ENCODE peak calls at places on chromosome 10, in six cellular contexts. K, R, A, C, T and E are unnamed samples.

GRCh38 chr10:123782549-123782948 is 109.1 kb downstream of the CPXM2 start:
- DNase-seq in K (no peak), R (no peak), A (no peak), C (no peak), T (no peak), E (no peak)

GRCh38 chr10:28171468-28172235 is 131.2 kb downstream of the MPP7 start:
- DNase-seq in K (peak; percentile 30), R (peak; percentile 73), A (no peak), C (no peak), T (no peak), E (no peak)

GRCh38 chr10:97849491-97850402 is at the start of gene GOLGA7B:
- DNase-seq in K (peak; percentile 7), R (peak; percentile 81), A (peak; percentile 77), C (peak; percentile 24), T (peak; percentile 86), E (peak; percentile 82)

GRCh38 chr10:5692476-5693358 is 8.1 kb downstream of the TASOR2 start:
- DNase-seq in K (peak; percentile 19), R (peak; percentile 83), A (peak; percentile 62), C (peak; percentile 81), T (peak; percentile 78), E (peak; percentile 51)

GRCh38 chr10:5095687-5096086 is 1.5 kb downstream of the AKR1C3 start:
- DNase-seq in K (no peak), R (no peak), A (no peak), C (no peak), T (no peak), E (no peak)

GRCh38 chr10:119611433-119611832 is 14.7 kb upstream of the TIAL1 start:
- DNase-seq in K (no peak), R (no peak), A (no peak), C (no peak), T (no peak), E (no peak)

GRCh38 chr10:18400201-18400910 is 251.0 kb downstream of the NSUN6 start:
- DNase-seq in K (peak; percentile 3), R (peak; percentile 55), A (peak; percentile 32), C (no peak), T (no peak), E (no peak)

GRCh38 chr10:15222511-15222910 is 54.0 kb upstream of the NMT2 start:
- DNase-seq in K (peak; percentile 32), R (no peak), A (no peak), C (no peak), T (no peak), E (no peak)

GRCh38 chr10:130430852-130431704 is 294.9 kb downstream of the GLRX3 start:
- DNase-seq in K (no peak), R (no peak), A (peak; percentile 4), C (no peak), T (peak; percentile 11), E (no peak)

GRCh38 chr10:37671802-37672201 is 185.6 kb downstream of the ZNF248 start:
- DNase-seq in K (no peak), R (no peak), A (no peak), C (no peak), T (no peak), E (no peak)

GRCh38 chr10:119535837-119536507 is 6.5 kb downstream of the RGS10 start:
- DNase-seq in K (no peak), R (no peak), A (no peak), C (no peak), T (no peak), E (no peak)

GRCh38 chr10:71927669-71928592 is 36.3 kb upstream of the CHST3 start:
- DNase-seq in K (peak; percentile 76), R (no peak), A (no peak), C (peak; percentile 67), T (no peak), E (no peak)

GRCh38 chr10:78025685-78026364 is 3.5 kb downstream of the POLR3A start:
- DNase-seq in K (peak; percentile 79), R (no peak), A (no peak), C (no peak), T (no peak), E (no peak)

GRCh38 chr10:7123719-7124118 is 287.1 kb downstream of the SFMBT2 start:
- DNase-seq in K (no peak), R (no peak), A (no peak), C (no peak), T (no peak), E (no peak)

GRCh38 chr10:122140941-122141623 is 130.0 kb upstream of the BTBD16 start:
- DNase-seq in K (peak; percentile 94), R (peak; percentile 68), A (no peak), C (peak; percentile 96), T (no peak), E (no peak)

GRCh38 chr10:63976538-63976937 is 455.3 kb downstream of the REEP3 start:
- DNase-seq in K (peak; percentile 6), R (peak; percentile 75), A (peak; percentile 71), C (peak; percentile 9), T (peak; percentile 75), E (peak; percentile 29)

GRCh38 chr10:16646474-16647059 is 124.9 kb upstream of the C1QL3 start:
- DNase-seq in K (no peak), R (no peak), A (no peak), C (no peak), T (no peak), E (no peak)

GRCh38 chr10:96038476-96039387 is 4.7 kb upstream of the CCNJ start:
- DNase-seq in K (no peak), R (no peak), A (no peak), C (no peak), T (no peak), E (no peak)

GRCh38 chr10:93458821-93459257 is 23.3 kb downstream of the MYOF start:
- DNase-seq in K (peak; percentile 100), R (peak; percentile 99), A (peak; percentile 82), C (peak; percentile 100), T (no peak), E (no peak)

GRCh38 chr10:49123981-49124920 is 8.9 kb upstream of the VSTM4 start:
- DNase-seq in K (no peak), R (no peak), A (no peak), C (no peak), T (no peak), E (no peak)

GRCh38 chr10:80158598-80159127 is 26.1 kb downstream of the PLAC9 start:
- DNase-seq in K (peak; percentile 99), R (peak; percentile 38), A (no peak), C (peak; percentile 98), T (no peak), E (no peak)

GRCh38 chr10:98384531-98385133 is 30.4 kb downstream of the PYROXD2 start:
- DNase-seq in K (no peak), R (peak; percentile 29), A (no peak), C (no peak), T (no peak), E (no peak)

GRCh38 chr10:22723343-22723779 is 9.0 kb upstream of the PIP4K2A start:
- DNase-seq in K (no peak), R (no peak), A (no peak), C (no peak), T (no peak), E (no peak)

GRCh38 chr10:62658516-62658915 is 146.0 kb upstream of the ADO start:
- DNase-seq in K (no peak), R (no peak), A (no peak), C (no peak), T (no peak), E (no peak)

GRCh38 chr10:28600056-28600455 is 67.1 kb downstream of the WAC start:
- DNase-seq in K (peak; percentile 15), R (no peak), A (no peak), C (no peak), T (no peak), E (no peak)

GRCh38 chr10:51074238-51075028 is at the start of gene PRKG1:
- DNase-seq in K (peak; percentile 85), R (peak; percentile 92), A (peak; percentile 80), C (peak; percentile 86), T (peak; percentile 85), E (peak; percentile 84)

GRCh38 chr10:118584181-118584954 is 11.1 kb downstream of the PRLHR start:
- DNase-seq in K (peak; percentile 70), R (no peak), A (no peak), C (peak; percentile 22), T (no peak), E (no peak)

GRCh38 chr10:29517352-29517923 is 117.3 kb downstream of the SVIL start:
- DNase-seq in K (peak; percentile 45), R (peak; percentile 93), A (peak; percentile 88), C (peak; percentile 57), T (peak; percentile 70), E (peak; percentile 32)

GRCh38 chr10:126957111-126957510 is 51.9 kb downstream of the DOCK1 start:
- DNase-seq in K (no peak), R (no peak), A (no peak), C (no peak), T (no peak), E (no peak)
- H3K4me2 ChIP-seq in K (no peak overlapping the region), R (no peak overlapping the region), A (no peak overlapping the region), C (no peak overlapping the region), T (no peak overlapping the region), E (no peak overlapping the region)

GRCh38 chr10:34565934-34566333 is 249.2 kb downstream of the PARD3 start:
- DNase-seq in K (peak; percentile 25), R (peak; percentile 52), A (no peak), C (no peak), T (no peak), E (no peak)
- H2BK15ac ChIP-seq in K (no peak overlapping the region), R (no peak overlapping the region), A (no peak overlapping the region), C (no peak overlapping the region), T (no peak overlapping the region), E (no peak overlapping the region)

GRCh38 chr10:70576803-70577517 is 25.6 kb downstream of the PRF1 start:
- DNase-seq in K (peak; percentile 27), R (no peak), A (no peak), C (no peak), T (no peak), E (no peak)
- H3K4me2 ChIP-seq in K (no peak overlapping the region), R (no peak overlapping the region), A (no peak overlapping the region), C (no peak overlapping the region), T (no peak overlapping the region), E (no peak overlapping the region)

GRCh38 chr10:19479854-19480253 is 336.4 kb upstream of the PLXDC2 start:
- DNase-seq in K (no peak), R (no peak), A (no peak), C (no peak), T (no peak), E (no peak)

GRCh38 chr10:19480296-19480695 is 335.9 kb upstream of the PLXDC2 start:
- DNase-seq in K (peak; percentile 6), R (no peak), A (no peak), C (no peak), T (no peak), E (no peak)
- H2BK15ac ChIP-seq in K (no peak overlapping the region), R (no peak overlapping the region), A (no peak overlapping the region), C (no peak overlapping the region), T (no peak overlapping the region), E (no peak overlapping the region)

GRCh38 chr10:53402594-53402993 is 630.0 kb upstream of the MBL2 start:
- DNase-seq in K (no peak), R (no peak), A (no peak), C (no peak), T (no peak), E (no peak)

GRCh38 chr10:53406532-53406931 is 633.9 kb upstream of the MBL2 start:
- DNase-seq in K (peak; percentile 8), R (no peak), A (no peak), C (peak; percentile 3), T (no peak), E (no peak)

GRCh38 chr10:53401536-53401935 is 629.0 kb upstream of the MBL2 start:
- DNase-seq in K (no peak), R (no peak), A (no peak), C (no peak), T (no peak), E (no peak)

DNA sequence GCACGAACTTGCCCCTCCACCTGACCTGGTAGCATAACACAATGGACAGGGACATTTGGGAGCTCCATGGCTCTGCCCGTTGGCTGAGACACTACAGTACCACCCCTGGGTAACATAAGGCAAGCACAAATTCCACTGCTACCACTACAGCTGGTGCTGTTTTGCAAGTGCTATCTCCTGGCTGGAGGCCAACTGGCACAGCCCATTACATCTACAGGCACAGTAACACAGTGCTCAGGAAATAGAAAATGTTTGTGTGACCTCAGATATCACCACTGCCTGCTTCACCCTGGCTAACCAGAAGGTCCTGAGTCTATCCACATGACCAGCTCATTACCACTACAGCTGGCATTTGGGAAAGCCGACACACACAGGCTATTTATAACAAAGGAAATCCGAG is 631.1 kb upstream of the MBL2 start:
- DNase-seq in K (peak; percentile 1), R (no peak), A (no peak), C (peak; percentile 34), T (no peak), E (no peak)
- H3K4me2 ChIP-seq in K (no peak overlapping the region), R (no peak overlapping the region), A (no peak overlapping the region), C (no peak overlapping the region), T (no peak overlapping the region), E (no peak overlapping the region)